ENCODE peak calls at places on chromosomes 12 and 14, in nine cellular contexts. E is nucleus accumbens, M is NCI-H1105, J is HTR-8/SVneo, F is stomach, U is mesendoderm, T is transverse colon, H is GM13976, X is LoVo. N is an unnamed sample.

GRCh38 chr12:685388-685787 is 22.1 kb upstream of the NINJ2 start:
- DNase-seq in H (peak; percentile 64), J (no peak), F (no peak), M (no peak), X (no peak), T (peak; percentile 47), E (no peak), U (peak; percentile 73), N (no peak)

GRCh38 chr12:12503384-12504078 is 59.1 kb downstream of the DUSP16 start:
- DNase-seq in U (peak; percentile 71), J (no peak), X (no peak), M (no peak), F (no peak), E (no peak), T (no peak), H (peak; percentile 24), N (no peak)

GRCh38 chr14:35368139-35368460 is 36.4 kb downstream of the NFKBIA start:
- DNase-seq in J (no peak), F (no peak), M (no peak), E (no peak), H (no peak), T (no peak), X (no peak), U (no peak), N (no peak)

GRCh38 chr12:103097496-103097895 is 140.0 kb downstream of the ASCL1 start:
- DNase-seq in H (no peak), M (no peak), T (no peak), U (no peak), F (no peak), X (no peak), J (no peak), E (no peak), N (no peak)

GRCh38 chr12:32448581-32448980 is 49.2 kb downstream of the FGD4 start:
- DNase-seq in M (no peak), E (no peak), F (no peak), T (no peak), U (peak; percentile 45), J (no peak), H (no peak), X (no peak), N (no peak)

GRCh38 chr14:23436327-23437141 is 1.1 kb upstream of the MYH7 start:
- DNase-seq in F (no peak), U (peak; percentile 19), J (no peak), M (no peak), X (no peak), E (peak; percentile 78), H (no peak), T (peak; percentile 1), N (no peak)

GRCh38 chr12:132190834-132191500 is 46.7 kb downstream of the NOC4L start:
- DNase-seq in U (no peak), X (no peak), F (no peak), T (no peak), J (no peak), M (no peak), E (no peak), H (no peak), N (no peak)

GRCh38 chr12:53217049-53217929 is 10.2 kb upstream of the ITGB7 start:
- DNase-seq in E (no peak), F (peak; percentile 62), U (peak; percentile 80), M (no peak), H (no peak), X (no peak), T (peak; percentile 83), J (no peak), N (no peak)

GRCh38 chr12:108029081-108029790 is 99.9 kb upstream of the WSCD2 start:
- DNase-seq in J (no peak), T (no peak), F (no peak), X (no peak), H (no peak), M (no peak), U (peak; percentile 70), E (no peak), N (no peak)

GRCh38 chr14:68628605-68629310 is 164.1 kb downstream of the ZFP36L1 start:
- DNase-seq in E (no peak), M (no peak), T (peak; percentile 60), H (no peak), U (peak; percentile 87), X (peak; percentile 60), F (peak; percentile 79), J (no peak), N (no peak)

N was measured in DMS79 treated with DMSO at 0.1 percent for 48 hours.